ENCODE peak calls at places on chromosomes 7 and 10, in nine cellular contexts. One of them, this sample, is unnamed.

GRCh38 chr10:71242621-71243009 is 30.2 kb downstream of the UNC5B start:
- DNase-seq in NCI-H1930: no peak
- DNase-seq in A549: no peak
- DNase-seq in CD8-positive, alpha-beta T cell: no peak
- DNase-seq in stimulated activated CD8-positive, alpha-beta memory T cell treated with anti-CD3 and anti-CD28 coated beads, Interleukin-2, amount 100 ng/mL, for 1 hour: no peak
- DNase-seq in T-cell: no peak
- DNase-seq in RCC 7860: no peak
- DNase-seq in stimulated activated effector memory CD8-positive, alpha-beta T cell treated with anti-CD3 and anti-CD28 coated beads, Interleukin-12 subunit alpha, Interleukin-12 subunit beta, amount 100 ng/mL, for 72 hours: no peak
- DNase-seq in NCI-H748 treated with DMSO at 0.1 percent for 48 hours: no peak
- DNase-seq in this sample: no peak

GRCh38 chr10:79333513-79333912 is 13.8 kb upstream of the PPIF start:
- DNase-seq in NCI-H1930: no peak
- DNase-seq in A549: no peak
- DNase-seq in CD8-positive, alpha-beta T cell: no peak
- DNase-seq in stimulated activated CD8-positive, alpha-beta memory T cell treated with anti-CD3 and anti-CD28 coated beads, Interleukin-2, amount 100 ng/mL, for 1 hour: no peak
- DNase-seq in T-cell: no peak
- DNase-seq in RCC 7860: peak; percentile 86
- DNase-seq in stimulated activated effector memory CD8-positive, alpha-beta T cell treated with anti-CD3 and anti-CD28 coated beads, Interleukin-12 subunit alpha, Interleukin-12 subunit beta, amount 100 ng/mL, for 72 hours: no peak
- DNase-seq in NCI-H748 treated with DMSO at 0.1 percent for 48 hours: no peak
- DNase-seq in this sample: no peak

GRCh38 chr7:155795951-155796350 is 16.3 kb downstream of the SHH start:
- DNase-seq in NCI-H1930: no peak
- DNase-seq in A549: no peak
- DNase-seq in CD8-positive, alpha-beta T cell: no peak
- DNase-seq in stimulated activated CD8-positive, alpha-beta memory T cell treated with anti-CD3 and anti-CD28 coated beads, Interleukin-2, amount 100 ng/mL, for 1 hour: no peak
- DNase-seq in T-cell: no peak
- DNase-seq in RCC 7860: no peak
- DNase-seq in stimulated activated effector memory CD8-positive, alpha-beta T cell treated with anti-CD3 and anti-CD28 coated beads, Interleukin-12 subunit alpha, Interleukin-12 subunit beta, amount 100 ng/mL, for 72 hours: no peak
- DNase-seq in NCI-H748 treated with DMSO at 0.1 percent for 48 hours: no peak
- DNase-seq in this sample: no peak

GRCh38 chr10:131695814-131696165 is 205.0 kb upstream of the PPP2R2D start:
- DNase-seq in NCI-H1930: no peak
- DNase-seq in A549: no peak
- DNase-seq in CD8-positive, alpha-beta T cell: no peak
- DNase-seq in stimulated activated CD8-positive, alpha-beta memory T cell treated with anti-CD3 and anti-CD28 coated beads, Interleukin-2, amount 100 ng/mL, for 1 hour: no peak
- DNase-seq in T-cell: no peak
- DNase-seq in RCC 7860: no peak
- DNase-seq in stimulated activated effector memory CD8-positive, alpha-beta T cell treated with anti-CD3 and anti-CD28 coated beads, Interleukin-12 subunit alpha, Interleukin-12 subunit beta, amount 100 ng/mL, for 72 hours: no peak
- DNase-seq in NCI-H748 treated with DMSO at 0.1 percent for 48 hours: no peak
- DNase-seq in this sample: no peak

GRCh38 chr7:141697211-141697871 is 4.6 kb downstream of the DENND11 start:
- DNase-seq in NCI-H1930: no peak
- DNase-seq in A549: no peak
- DNase-seq in CD8-positive, alpha-beta T cell: no peak
- DNase-seq in stimulated activated CD8-positive, alpha-beta memory T cell treated with anti-CD3 and anti-CD28 coated beads, Interleukin-2, amount 100 ng/mL, for 1 hour: no peak
- DNase-seq in T-cell: no peak
- DNase-seq in RCC 7860: peak; percentile 84
- DNase-seq in stimulated activated effector memory CD8-positive, alpha-beta T cell treated with anti-CD3 and anti-CD28 coated beads, Interleukin-12 subunit alpha, Interleukin-12 subunit beta, amount 100 ng/mL, for 72 hours: no peak
- DNase-seq in NCI-H748 treated with DMSO at 0.1 percent for 48 hours: no peak
- DNase-seq in this sample: no peak

GRCh38 chr7:142602183-142602582 is 147.1 kb upstream of the PRSS1 start:
- DNase-seq in NCI-H1930: no peak
- DNase-seq in A549: no peak
- DNase-seq in CD8-positive, alpha-beta T cell: no peak
- DNase-seq in stimulated activated CD8-positive, alpha-beta memory T cell treated with anti-CD3 and anti-CD28 coated beads, Interleukin-2, amount 100 ng/mL, for 1 hour: no peak
- DNase-seq in T-cell: no peak
- DNase-seq in RCC 7860: no peak
- DNase-seq in stimulated activated effector memory CD8-positive, alpha-beta T cell treated with anti-CD3 and anti-CD28 coated beads, Interleukin-12 subunit alpha, Interleukin-12 subunit beta, amount 100 ng/mL, for 72 hours: no peak
- DNase-seq in NCI-H748 treated with DMSO at 0.1 percent for 48 hours: no peak
- DNase-seq in this sample: no peak

GRCh38 chr10:102813734-102814455 is 23.3 kb downstream of the CYP17A1 start:
- DNase-seq in NCI-H1930: no peak
- DNase-seq in A549: no peak
- DNase-seq in CD8-positive, alpha-beta T cell: no peak
- DNase-seq in stimulated activated CD8-positive, alpha-beta memory T cell treated with anti-CD3 and anti-CD28 coated beads, Interleukin-2, amount 100 ng/mL, for 1 hour: no peak
- DNase-seq in T-cell: no peak
- DNase-seq in RCC 7860: no peak
- DNase-seq in stimulated activated effector memory CD8-positive, alpha-beta T cell treated with anti-CD3 and anti-CD28 coated beads, Interleukin-12 subunit alpha, Interleukin-12 subunit beta, amount 100 ng/mL, for 72 hours: no peak
- DNase-seq in NCI-H748 treated with DMSO at 0.1 percent for 48 hours: no peak
- DNase-seq in this sample: no peak

GRCh38 chr7:129588268-129588667 is 23.3 kb upstream of the NRF1 start:
- DNase-seq in NCI-H1930: no peak
- DNase-seq in A549: no peak
- DNase-seq in CD8-positive, alpha-beta T cell: no peak
- DNase-seq in stimulated activated CD8-positive, alpha-beta memory T cell treated with anti-CD3 and anti-CD28 coated beads, Interleukin-2, amount 100 ng/mL, for 1 hour: no peak
- DNase-seq in T-cell: no peak
- DNase-seq in RCC 7860: no peak
- DNase-seq in stimulated activated effector memory CD8-positive, alpha-beta T cell treated with anti-CD3 and anti-CD28 coated beads, Interleukin-12 subunit alpha, Interleukin-12 subunit beta, amount 100 ng/mL, for 72 hours: no peak
- DNase-seq in NCI-H748 treated with DMSO at 0.1 percent for 48 hours: no peak
- DNase-seq in this sample: no peak

GRCh38 chr7:2508327-2509231 is 11.0 kb upstream of the LFNG start:
- DNase-seq in NCI-H1930: no peak
- DNase-seq in A549: no peak
- DNase-seq in CD8-positive, alpha-beta T cell: peak; percentile 95
- DNase-seq in stimulated activated CD8-positive, alpha-beta memory T cell treated with anti-CD3 and anti-CD28 coated beads, Interleukin-2, amount 100 ng/mL, for 1 hour: peak; percentile 55
- DNase-seq in T-cell: peak; percentile 83
- DNase-seq in RCC 7860: peak; percentile 88
- DNase-seq in stimulated activated effector memory CD8-positive, alpha-beta T cell treated with anti-CD3 and anti-CD28 coated beads, Interleukin-12 subunit alpha, Interleukin-12 subunit beta, amount 100 ng/mL, for 72 hours: no peak
- DNase-seq in NCI-H748 treated with DMSO at 0.1 percent for 48 hours: no peak
- DNase-seq in this sample: peak; percentile 91

GRCh38 chr7:22849158-22849557 is 26.5 kb upstream of the TOMM7 start:
- DNase-seq in NCI-H1930: no peak
- DNase-seq in A549: no peak
- DNase-seq in CD8-positive, alpha-beta T cell: no peak
- DNase-seq in stimulated activated CD8-positive, alpha-beta memory T cell treated with anti-CD3 and anti-CD28 coated beads, Interleukin-2, amount 100 ng/mL, for 1 hour: no peak
- DNase-seq in T-cell: no peak
- DNase-seq in RCC 7860: no peak
- DNase-seq in stimulated activated effector memory CD8-positive, alpha-beta T cell treated with anti-CD3 and anti-CD28 coated beads, Interleukin-12 subunit alpha, Interleukin-12 subunit beta, amount 100 ng/mL, for 72 hours: no peak
- DNase-seq in NCI-H748 treated with DMSO at 0.1 percent for 48 hours: no peak
- DNase-seq in this sample: peak; percentile 51

GRCh38 chr7:5479941-5480517 is 56.4 kb upstream of the TNRC18 start:
- DNase-seq in NCI-H1930: no peak
- DNase-seq in A549: no peak
- DNase-seq in CD8-positive, alpha-beta T cell: no peak
- DNase-seq in stimulated activated CD8-positive, alpha-beta memory T cell treated with anti-CD3 and anti-CD28 coated beads, Interleukin-2, amount 100 ng/mL, for 1 hour: no peak
- DNase-seq in T-cell: no peak
- DNase-seq in RCC 7860: no peak
- DNase-seq in stimulated activated effector memory CD8-positive, alpha-beta T cell treated with anti-CD3 and anti-CD28 coated beads, Interleukin-12 subunit alpha, Interleukin-12 subunit beta, amount 100 ng/mL, for 72 hours: no peak
- DNase-seq in NCI-H748 treated with DMSO at 0.1 percent for 48 hours: no peak
- DNase-seq in this sample: no peak

GRCh38 chr7:132592238-132592946 is 16.1 kb upstream of the PLXNA4 start:
- DNase-seq in NCI-H1930: no peak
- DNase-seq in A549: no peak
- DNase-seq in CD8-positive, alpha-beta T cell: no peak
- DNase-seq in stimulated activated CD8-positive, alpha-beta memory T cell treated with anti-CD3 and anti-CD28 coated beads, Interleukin-2, amount 100 ng/mL, for 1 hour: no peak
- DNase-seq in T-cell: no peak
- DNase-seq in RCC 7860: no peak
- DNase-seq in stimulated activated effector memory CD8-positive, alpha-beta T cell treated with anti-CD3 and anti-CD28 coated beads, Interleukin-12 subunit alpha, Interleukin-12 subunit beta, amount 100 ng/mL, for 72 hours: no peak
- DNase-seq in NCI-H748 treated with DMSO at 0.1 percent for 48 hours: no peak
- DNase-seq in this sample: no peak

GRCh38 chr10:90966146-90966545 is 45.3 kb upstream of the ANKRD1 start:
- DNase-seq in NCI-H1930: no peak
- DNase-seq in A549: no peak
- DNase-seq in CD8-positive, alpha-beta T cell: no peak
- DNase-seq in stimulated activated CD8-positive, alpha-beta memory T cell treated with anti-CD3 and anti-CD28 coated beads, Interleukin-2, amount 100 ng/mL, for 1 hour: no peak
- DNase-seq in T-cell: no peak
- DNase-seq in RCC 7860: no peak
- DNase-seq in stimulated activated effector memory CD8-positive, alpha-beta T cell treated with anti-CD3 and anti-CD28 coated beads, Interleukin-12 subunit alpha, Interleukin-12 subunit beta, amount 100 ng/mL, for 72 hours: no peak
- DNase-seq in NCI-H748 treated with DMSO at 0.1 percent for 48 hours: no peak
- DNase-seq in this sample: no peak

This sample was measured in SHP77 treated with DMSO at 0.1 percent for 48 hours.